ENCODE peak calls at places on chromosome 20, in six cellular contexts. B is Calu3; R is NCI-H1694 treated with DMSO at 0.1 percent for 48 hours; Y is astrocyte of the hippocampus; P is activated naive CD4-positive, alpha-beta T cell treated with anti-CD3 and anti-CD28 coated beads, Interleukin-2, amount 50 U/mL, for 72 hours; X is stimulated activated CD4-positive, alpha-beta T cell treated with anti-CD3 and anti-CD28 coated beads, Interleukin-2, amount 100 ng/mL, for 48 hours. I is an unnamed sample.

GRCh38 chr20:56995635-56996075 is 270.8 kb downstream of the BMP7 start:
- DNase-seq in Y (peak; percentile 48), B (peak; percentile 75), P (no peak), X (peak; percentile 1), R (no peak), I (peak; percentile 23)

GRCh38 chr20:58478141-58478805 is 36.9 kb downstream of the APCDD1L start:
- DNase-seq in Y (no peak), P (no peak), B (no peak), X (no peak), R (no peak), I (no peak)

GRCh38 chr20:49865559-49865958 is 49.8 kb downstream of the SPATA2 start:
- DNase-seq in R (no peak), B (no peak), X (no peak), Y (no peak), P (no peak), I (no peak)

GRCh38 chr20:46990017-46990810 is 95.6 kb downstream of the EYA2 start:
- DNase-seq in Y (no peak), B (peak; percentile 60), X (peak; percentile 21), R (no peak), P (no peak), I (no peak)

GRCh38 chr20:19909696-19910095 is 107.5 kb upstream of the NAA20 start:
- DNase-seq in P (no peak), R (no peak), X (no peak), B (no peak), Y (no peak), I (no peak)

GRCh38 chr20:50717974-50718761 is 13.2 kb upstream of the PARD6B start:
- DNase-seq in X (no peak), R (no peak), P (no peak), B (peak; percentile 55), Y (no peak), I (no peak)

GRCh38 chr20:58907481-58908137 is 55.1 kb downstream of the GNAS start:
- DNase-seq in B (peak; percentile 58), R (peak; percentile 39), Y (peak; percentile 99), P (no peak), X (peak; percentile 13), I (peak; percentile 50)

GRCh38 chr20:2210646-2211556 is 84.9 kb upstream of the TGM3 start:
- DNase-seq in P (no peak), B (no peak), X (no peak), Y (no peak), R (no peak), I (no peak)

GRCh38 chr20:3654326-3655031 is 8.7 kb downstream of the GFRA4 start:
- DNase-seq in B (no peak), X (no peak), Y (no peak), R (peak; percentile 93), P (no peak), I (no peak)

GRCh38 chr20:62060631-62061541 is 4.8 kb downstream of the TAF4 start:
- DNase-seq in R (no peak), B (no peak), P (no peak), X (no peak), Y (no peak), I (no peak)

GRCh38 chr20:6228302-6228843 is 105.5 kb upstream of the FERMT1 start:
- DNase-seq in P (no peak), X (no peak), B (no peak), R (no peak), Y (no peak), I (no peak)

GRCh38 chr20:16368645-16369292 is 204.5 kb downstream of the KIF16B start:
- DNase-seq in B (no peak), R (no peak), X (no peak), P (no peak), Y (peak; percentile 42), I (peak; percentile 64)

GRCh38 chr20:42024653-42025052 is 406.5 kb upstream of the CHD6 start:
- DNase-seq in X (no peak), R (no peak), Y (peak; percentile 22), B (no peak), P (no peak), I (no peak)

GRCh38 chr20:48189177-48189576 is 403.9 kb upstream of the SULF2 start:
- DNase-seq in R (no peak), Y (peak; percentile 43), P (no peak), X (no peak), B (peak; percentile 52), I (peak; percentile 63)

GRCh38 chr20:38222231-38222922 is 38.2 kb downstream of the KIAA1755 start:
- DNase-seq in R (peak; percentile 23), P (no peak), B (peak; percentile 92), X (peak; percentile 68), Y (peak; percentile 74), I (peak; percentile 71)

GRCh38 chr20:1567392-1568165 is 10.1 kb upstream of the SIRPD start:
- DNase-seq in B (no peak), Y (peak; percentile 7), P (no peak), R (no peak), X (no peak), I (peak; percentile 0)

GRCh38 chr20:21179796-21180195 is 53.9 kb downstream of the KIZ start:
- DNase-seq in R (no peak), X (no peak), B (no peak), Y (no peak), P (no peak), I (no peak)

GRCh38 chr20:59566631-59567524 is 37.5 kb upstream of the PHACTR3 start:
- DNase-seq in R (no peak), P (no peak), X (no peak), B (no peak), Y (no peak), I (no peak)

GRCh38 chr20:45843506-45843905 is 9.9 kb downstream of the SNX21 start:
- DNase-seq in X (no peak), Y (no peak), R (no peak), B (no peak), P (no peak), I (no peak)

GRCh38 chr20:58649288-58650180 is 1.5 kb upstream of the STX16 start:
- DNase-seq in P (no peak), X (peak; percentile 37), R (no peak), B (no peak), Y (peak; percentile 41), I (no peak)

GRCh38 chr20:62362590-62362940 is 4.5 kb downstream of the LAMA5 start:
- DNase-seq in B (no peak), Y (no peak), P (no peak), X (no peak), R (no peak), I (no peak)

GRCh38 chr20:48722002-48722731 is 105.6 kb downstream of the PREX1 start:
- DNase-seq in B (no peak), P (no peak), R (no peak), Y (peak; percentile 87), X (no peak), I (no peak)

GRCh38 chr20:18738888-18739287 is 74.7 kb upstream of the SCP2D1 start:
- DNase-seq in B (no peak), P (no peak), Y (no peak), X (no peak), R (no peak), I (no peak)

GRCh38 chr20:49288784-49289696 is 11.2 kb upstream of the ZNFX1 start:
- DNase-seq in R (no peak), X (no peak), Y (no peak), P (no peak), B (peak; percentile 72), I (no peak)

GRCh38 chr20:34849778-34850177 is 22.9 kb downstream of the GGT7 start:
- DNase-seq in Y (no peak), R (no peak), B (no peak), X (no peak), P (peak; percentile 42), I (no peak)

GRCh38 chr20:40938020-40938419 is 90.6 kb upstream of the TOP1 start:
- DNase-seq in R (no peak), B (peak; percentile 24), Y (no peak), X (no peak), P (no peak), I (no peak)

GRCh38 chr20:41318271-41318649 is 729 bp upstream of the ZHX3 start:
- DNase-seq in X (no peak), P (no peak), B (no peak), Y (no peak), R (no peak), I (peak; percentile 39)